ENCODE peak calls at places on chromosomes 1 and 21, in ten cellular contexts. One of them, this sample, is unnamed.

GRCh38 chr1:234148350-234148749 is 224.9 kb upstream of the COA6 start:
- DNase-seq in brain microvascular endothelial cell: no peak
- DNase-seq in sigmoid colon: no peak
- DNase-seq in MM.1S: no peak
- DNase-seq in epithelial cell of esophagus: no peak
- DNase-seq in PC-9: no peak
- DNase-seq in left lung: no peak
- DNase-seq in astrocyte of the spinal cord: no peak
- DNase-seq in NT2/D1: no peak
- DNase-seq in body of pancreas: no peak
- DNase-seq in this sample: no peak

GRCh38 chr1:83547903-83548302 is 451.0 kb downstream of the TTLL7 start:
- DNase-seq in left lung: no peak
- DNase-seq in brain microvascular endothelial cell: no peak
- DNase-seq in PC-9: no peak
- DNase-seq in body of pancreas: no peak
- DNase-seq in sigmoid colon: no peak
- DNase-seq in epithelial cell of esophagus: peak
- DNase-seq in MM.1S: no peak
- DNase-seq in NT2/D1: no peak
- DNase-seq in astrocyte of the spinal cord: no peak
- DNase-seq in this sample: peak

GRCh38 chr1:113391643-113392271 is 1.4 kb downstream of the MAGI3 start:
- DNase-seq in PC-9: peak
- DNase-seq in epithelial cell of esophagus: peak
- DNase-seq in left lung: no peak
- DNase-seq in sigmoid colon: no peak
- DNase-seq in NT2/D1: no peak
- DNase-seq in brain microvascular endothelial cell: no peak
- DNase-seq in body of pancreas: peak
- DNase-seq in MM.1S: peak
- DNase-seq in astrocyte of the spinal cord: no peak
- DNase-seq in this sample: no peak

GRCh38 chr1:23103001-23103879 is 65.4 kb downstream of the LUZP1 start:
- DNase-seq in astrocyte of the spinal cord: no peak
- DNase-seq in MM.1S: no peak
- DNase-seq in body of pancreas: no peak
- DNase-seq in PC-9: no peak
- DNase-seq in sigmoid colon: no peak
- DNase-seq in epithelial cell of esophagus: peak
- DNase-seq in NT2/D1: no peak
- DNase-seq in brain microvascular endothelial cell: peak
- DNase-seq in left lung: no peak
- DNase-seq in this sample: no peak

GRCh38 chr21:16002872-16003466 is 273.2 kb downstream of the USP25 start:
- DNase-seq in MM.1S: no peak
- DNase-seq in sigmoid colon: no peak
- DNase-seq in brain microvascular endothelial cell: peak
- DNase-seq in PC-9: no peak
- DNase-seq in NT2/D1: no peak
- DNase-seq in epithelial cell of esophagus: peak
- DNase-seq in body of pancreas: no peak
- DNase-seq in left lung: no peak
- DNase-seq in astrocyte of the spinal cord: peak
- DNase-seq in this sample: peak

GRCh38 chr1:16082283-16083038 is 9.0 kb upstream of the FAM131C start:
- DNase-seq in epithelial cell of esophagus: peak
- DNase-seq in PC-9: no peak
- DNase-seq in astrocyte of the spinal cord: peak
- DNase-seq in body of pancreas: peak
- DNase-seq in NT2/D1: peak
- DNase-seq in left lung: peak
- DNase-seq in brain microvascular endothelial cell: peak
- DNase-seq in MM.1S: peak
- DNase-seq in sigmoid colon: no peak
- DNase-seq in this sample: no peak

GRCh38 chr1:17869826-17870225 is 114.7 kb downstream of the ACTL8 start:
- DNase-seq in astrocyte of the spinal cord: no peak
- DNase-seq in NT2/D1: no peak
- DNase-seq in brain microvascular endothelial cell: peak
- DNase-seq in PC-9: no peak
- DNase-seq in body of pancreas: no peak
- DNase-seq in sigmoid colon: no peak
- DNase-seq in MM.1S: no peak
- DNase-seq in epithelial cell of esophagus: no peak
- DNase-seq in left lung: no peak
- DNase-seq in this sample: peak

GRCh38 chr1:15953791-15954201 is 22.1 kb downstream of the ZBTB17 start:
- DNase-seq in left lung: no peak
- DNase-seq in sigmoid colon: no peak
- DNase-seq in MM.1S: no peak
- DNase-seq in body of pancreas: no peak
- DNase-seq in epithelial cell of esophagus: no peak
- DNase-seq in astrocyte of the spinal cord: no peak
- DNase-seq in PC-9: no peak
- DNase-seq in brain microvascular endothelial cell: no peak
- DNase-seq in NT2/D1: no peak
- DNase-seq in this sample: no peak

GRCh38 chr1:176879784-176880620 is 284.5 kb downstream of the ASTN1 start:
- DNase-seq in epithelial cell of esophagus: no peak
- DNase-seq in MM.1S: no peak
- DNase-seq in sigmoid colon: no peak
- DNase-seq in PC-9: no peak
- DNase-seq in body of pancreas: no peak
- DNase-seq in NT2/D1: no peak
- DNase-seq in left lung: no peak
- DNase-seq in astrocyte of the spinal cord: no peak
- DNase-seq in brain microvascular endothelial cell: no peak
- DNase-seq in this sample: no peak

GRCh38 chr1:176880954-176881595 is 283.4 kb downstream of the ASTN1 start:
- DNase-seq in astrocyte of the spinal cord: peak
- DNase-seq in body of pancreas: peak
- DNase-seq in MM.1S: peak
- DNase-seq in sigmoid colon: peak
- DNase-seq in PC-9: no peak
- DNase-seq in left lung: peak
- DNase-seq in epithelial cell of esophagus: peak
- DNase-seq in brain microvascular endothelial cell: peak
- DNase-seq in NT2/D1: peak
- DNase-seq in this sample: peak

GRCh38 chr1:176877557-176877956 is 287.0 kb downstream of the ASTN1 start:
- DNase-seq in NT2/D1: no peak
- DNase-seq in MM.1S: no peak
- DNase-seq in brain microvascular endothelial cell: no peak
- DNase-seq in body of pancreas: no peak
- DNase-seq in astrocyte of the spinal cord: no peak
- DNase-seq in epithelial cell of esophagus: no peak
- DNase-seq in PC-9: no peak
- DNase-seq in sigmoid colon: no peak
- DNase-seq in left lung: no peak
- DNase-seq in this sample: no peak

GRCh38 chr1:176878750-176879536 is 285.6 kb downstream of the ASTN1 start:
- DNase-seq in MM.1S: no peak
- DNase-seq in astrocyte of the spinal cord: no peak
- DNase-seq in left lung: no peak
- DNase-seq in body of pancreas: no peak
- DNase-seq in epithelial cell of esophagus: no peak
- DNase-seq in brain microvascular endothelial cell: no peak
- DNase-seq in sigmoid colon: no peak
- DNase-seq in NT2/D1: peak
- DNase-seq in PC-9: no peak
- DNase-seq in this sample: no peak

DNA sequence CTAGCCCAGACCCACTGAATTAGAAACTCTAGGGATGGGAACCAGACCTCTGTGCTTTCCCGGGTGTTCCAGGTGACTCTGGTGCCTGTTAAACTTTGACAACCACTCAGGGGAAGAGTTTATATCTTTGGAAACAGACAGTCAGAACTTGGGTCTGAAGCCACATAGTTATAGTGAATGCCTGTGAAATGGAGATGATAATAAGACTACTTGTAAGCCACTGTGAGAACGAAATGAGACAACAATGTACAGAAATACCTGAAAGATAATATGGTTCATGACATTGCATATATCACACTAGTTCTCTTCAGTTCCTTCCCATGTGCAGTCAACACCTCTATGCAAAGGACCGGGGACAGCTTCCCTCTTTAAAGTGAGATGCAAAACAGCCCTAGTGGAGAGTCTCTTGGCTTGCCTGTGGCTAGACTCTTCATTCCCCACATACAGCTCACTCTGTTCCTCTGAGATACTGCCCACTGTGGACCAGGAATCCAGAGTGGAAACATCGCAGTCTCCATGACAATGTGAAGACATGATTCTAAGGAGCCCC is 287.5 kb downstream of the ASTN1 start:
- DNase-seq in NT2/D1: no peak
- DNase-seq in MM.1S: no peak
- DNase-seq in body of pancreas: no peak
- DNase-seq in sigmoid colon: no peak
- DNase-seq in brain microvascular endothelial cell: no peak
- DNase-seq in epithelial cell of esophagus: no peak
- DNase-seq in left lung: no peak
- DNase-seq in astrocyte of the spinal cord: no peak
- DNase-seq in PC-9: no peak
- DNase-seq in this sample: no peak
- H3K4me3 ChIP-seq in NT2/D1: no peak
- H3K4me3 ChIP-seq in MM.1S: no peak
- H3K4me3 ChIP-seq in body of pancreas: no peak
- H3K4me3 ChIP-seq in sigmoid colon: no peak
- H3K4me3 ChIP-seq in brain microvascular endothelial cell: no peak
- H3K4me3 ChIP-seq in epithelial cell of esophagus: no peak
- H3K4me3 ChIP-seq in left lung: no peak
- H3K4me3 ChIP-seq in astrocyte of the spinal cord: no peak
- H3K4me3 ChIP-seq in PC-9: no peak
- H3K4me3 ChIP-seq in this sample: no peak

DNA sequence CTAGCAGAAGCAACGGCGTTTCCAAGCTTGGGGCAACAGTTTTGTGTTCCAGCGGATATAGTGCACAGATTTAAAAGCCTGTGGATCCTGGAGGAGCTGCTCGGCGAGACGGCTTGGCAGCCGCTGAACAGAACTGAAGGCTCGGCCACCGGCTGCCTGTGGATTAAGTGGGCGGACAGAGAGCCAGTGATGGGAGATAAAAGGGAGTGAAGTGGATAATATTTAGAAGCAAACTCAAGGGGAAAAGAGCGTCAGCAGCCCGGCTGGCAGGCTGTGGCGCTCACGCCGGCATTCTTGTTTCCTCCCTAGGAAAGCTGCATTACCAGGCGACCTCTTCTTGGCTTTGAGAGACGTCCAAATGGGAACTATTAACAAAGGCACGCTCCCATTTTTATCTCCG is 10.4 kb downstream of the TRABD2B start:
- DNase-seq in MM.1S: no peak
- DNase-seq in brain microvascular endothelial cell: no peak
- DNase-seq in left lung: peak
- DNase-seq in epithelial cell of esophagus: no peak
- DNase-seq in NT2/D1: no peak
- DNase-seq in body of pancreas: no peak
- DNase-seq in sigmoid colon: no peak
- DNase-seq in astrocyte of the spinal cord: no peak
- DNase-seq in PC-9: no peak
- DNase-seq in this sample: no peak
- H3K4me3 ChIP-seq in MM.1S: no peak
- H3K4me3 ChIP-seq in brain microvascular endothelial cell: no peak
- H3K4me3 ChIP-seq in left lung: no peak
- H3K4me3 ChIP-seq in epithelial cell of esophagus: no peak
- H3K4me3 ChIP-seq in NT2/D1: no peak
- H3K4me3 ChIP-seq in body of pancreas: no peak
- H3K4me3 ChIP-seq in sigmoid colon: peak
- H3K4me3 ChIP-seq in astrocyte of the spinal cord: no peak
- H3K4me3 ChIP-seq in PC-9: no peak
- H3K4me3 ChIP-seq in this sample: no peak

GRCh38 chr1:48471103-48471502 is 901 bp downstream of the SPATA6 start:
- DNase-seq in body of pancreas: no peak
- DNase-seq in MM.1S: no peak
- DNase-seq in left lung: no peak
- DNase-seq in sigmoid colon: peak
- DNase-seq in astrocyte of the spinal cord: peak
- DNase-seq in NT2/D1: no peak
- DNase-seq in epithelial cell of esophagus: no peak
- DNase-seq in PC-9: no peak
- DNase-seq in brain microvascular endothelial cell: no peak
- DNase-seq in this sample: no peak
- H3K4me3 ChIP-seq in body of pancreas: peak
- H3K4me3 ChIP-seq in MM.1S: no peak
- H3K4me3 ChIP-seq in left lung: peak
- H3K4me3 ChIP-seq in sigmoid colon: peak
- H3K4me3 ChIP-seq in astrocyte of the spinal cord: peak
- H3K4me3 ChIP-seq in NT2/D1: peak
- H3K4me3 ChIP-seq in epithelial cell of esophagus: peak
- H3K4me3 ChIP-seq in PC-9: no peak
- H3K4me3 ChIP-seq in brain microvascular endothelial cell: peak
- H3K4me3 ChIP-seq in this sample: peak

GRCh38 chr1:111198836-111199235 is 1.6 kb downstream of the DENND2D start:
- DNase-seq in epithelial cell of esophagus: no peak
- DNase-seq in astrocyte of the spinal cord: no peak
- DNase-seq in NT2/D1: no peak
- DNase-seq in left lung: no peak
- DNase-seq in sigmoid colon: no peak
- DNase-seq in brain microvascular endothelial cell: no peak
- DNase-seq in MM.1S: no peak
- DNase-seq in PC-9: no peak
- DNase-seq in body of pancreas: no peak
- DNase-seq in this sample: no peak
- H3K4me3 ChIP-seq in epithelial cell of esophagus: no peak
- H3K4me3 ChIP-seq in astrocyte of the spinal cord: no peak
- H3K4me3 ChIP-seq in NT2/D1: no peak
- H3K4me3 ChIP-seq in left lung: peak
- H3K4me3 ChIP-seq in sigmoid colon: peak
- H3K4me3 ChIP-seq in brain microvascular endothelial cell: no peak
- H3K4me3 ChIP-seq in MM.1S: no peak
- H3K4me3 ChIP-seq in PC-9: no peak
- H3K4me3 ChIP-seq in body of pancreas: no peak
- H3K4me3 ChIP-seq in this sample: no peak

GRCh38 chr1:54402896-54403295 is 3.3 kb downstream of the SSBP3 start:
- DNase-seq in brain microvascular endothelial cell: no peak
- DNase-seq in sigmoid colon: no peak
- DNase-seq in astrocyte of the spinal cord: no peak
- DNase-seq in MM.1S: no peak
- DNase-seq in body of pancreas: no peak
- DNase-seq in PC-9: no peak
- DNase-seq in left lung: no peak
- DNase-seq in NT2/D1: no peak
- DNase-seq in epithelial cell of esophagus: peak
- DNase-seq in this sample: no peak
- H3K4me3 ChIP-seq in brain microvascular endothelial cell: no peak
- H3K4me3 ChIP-seq in sigmoid colon: peak
- H3K4me3 ChIP-seq in astrocyte of the spinal cord: no peak
- H3K4me3 ChIP-seq in MM.1S: no peak
- H3K4me3 ChIP-seq in body of pancreas: no peak
- H3K4me3 ChIP-seq in PC-9: no peak
- H3K4me3 ChIP-seq in left lung: no peak
- H3K4me3 ChIP-seq in NT2/D1: peak
- H3K4me3 ChIP-seq in epithelial cell of esophagus: no peak
- H3K4me3 ChIP-seq in this sample: no peak

This sample was measured in skeletal muscle cell.